ENCODE peak calls at places on chromosome 4, in seven cellular contexts. S, N, A, B, P, Y and R are unnamed samples.

GRCh38 chr4:145878501-145879435 is 59.9 kb downstream of the ZNF827 start:
- DNase-seq in S (no peak), N (no peak), A (no peak), B (no peak), P (no peak), Y (no peak), R (no peak)

GRCh38 chr4:169013396-169013795 is 3.3 kb upstream of the CBR4 start:
- DNase-seq in S (no peak), N (no peak), A (no peak), B (no peak), P (no peak), Y (no peak), R (no peak)

GRCh38 chr4:56374956-56375355 is 12.3 kb downstream of the AASDH start:
- DNase-seq in S (no peak), N (no peak), A (no peak), B (no peak), P (no peak), Y (no peak), R (no peak)

GRCh38 chr4:726235-726787 is 20.7 kb downstream of the PCGF3 start:
- DNase-seq in S (peak; percentile 44), N (no peak), A (no peak), B (no peak), P (no peak), Y (no peak), R (no peak)

GRCh38 chr4:16894406-16894805 is 4.0 kb downstream of the LDB2 start:
- DNase-seq in S (no peak), N (no peak), A (no peak), B (no peak), P (no peak), Y (no peak), R (no peak)

GRCh38 chr4:92433272-92433758 is 129.5 kb downstream of the GRID2 start:
- DNase-seq in S (no peak), N (no peak), A (no peak), B (no peak), P (no peak), Y (no peak), R (no peak)

GRCh38 chr4:103994059-103994458 is 274.3 kb upstream of the TACR3 start:
- DNase-seq in S (no peak), N (no peak), A (peak; percentile 22), B (no peak), P (no peak), Y (no peak), R (no peak)

GRCh38 chr4:84606645-84607044 is 23.7 kb downstream of the CDS1 start:
- DNase-seq in S (no peak), N (no peak), A (no peak), B (no peak), P (no peak), Y (no peak), R (no peak)

GRCh38 chr4:149999485-150000074 is 78.7 kb upstream of the DCLK2 start:
- DNase-seq in S (no peak), N (no peak), A (peak; percentile 64), B (no peak), P (no peak), Y (no peak), R (no peak)

GRCh38 chr4:125940426-125940825 is 625.7 kb downstream of the FAT4 start:
- DNase-seq in S (no peak), N (no peak), A (no peak), B (no peak), P (no peak), Y (no peak), R (no peak)

GRCh38 chr4:136320471-136320813 is 1211.9 kb downstream of the PCDH18 start:
- DNase-seq in S (no peak), N (no peak), A (no peak), B (no peak), P (no peak), Y (no peak), R (no peak)

GRCh38 chr4:165325732-165326512 is 1.5 kb upstream of the MSMO1 start:
- DNase-seq in S (no peak), N (no peak), A (no peak), B (no peak), P (no peak), Y (no peak), R (no peak)

GRCh38 chr4:168920438-168921081 is 89.5 kb downstream of the CBR4 start:
- DNase-seq in S (no peak), N (no peak), A (no peak), B (no peak), P (no peak), Y (no peak), R (no peak)

GRCh38 chr4:53121304-53121865 is 244.5 kb downstream of the SCFD2 start:
- DNase-seq in S (no peak), N (no peak), A (no peak), B (no peak), P (no peak), Y (no peak), R (no peak)

GRCh38 chr4:62023633-62024032 is 823.5 kb downstream of the ADGRL3 start:
- DNase-seq in S (no peak), N (no peak), A (no peak), B (no peak), P (no peak), Y (no peak), R (no peak)

GRCh38 chr4:112650332-112650731 is 13.4 kb downstream of the LARP7 start:
- DNase-seq in S (no peak), N (no peak), A (no peak), B (no peak), P (no peak), Y (no peak), R (no peak)

GRCh38 chr4:42641696-42642095 is 15.2 kb downstream of the ATP8A1 start:
- DNase-seq in S (no peak), N (no peak), A (no peak), B (no peak), P (no peak), Y (no peak), R (no peak)

GRCh38 chr4:176839656-176840055 is 46.9 kb upstream of the VEGFC start:
- DNase-seq in S (no peak), N (no peak), A (no peak), B (no peak), P (no peak), Y (no peak), R (no peak)

GRCh38 chr4:139015948-139016451 is 419 bp downstream of the NOCT start:
- DNase-seq in S (no peak), N (peak; percentile 34), A (no peak), B (no peak), P (peak; percentile 52), Y (no peak), R (no peak)

GRCh38 chr4:181264908-181265307 is 978.3 kb upstream of the TENM3 start:
- DNase-seq in S (no peak), N (no peak), A (peak; percentile 55), B (no peak), P (no peak), Y (no peak), R (no peak)

GRCh38 chr4:1872918-1873269 is 1.7 kb downstream of the NSD2 start:
- DNase-seq in S (no peak), N (no peak), A (no peak), B (no peak), P (no peak), Y (no peak), R (no peak)

GRCh38 chr4:147723316-147723715 is 8.6 kb upstream of the ARHGAP10 start:
- DNase-seq in S (no peak), N (no peak), A (no peak), B (no peak), P (no peak), Y (no peak), R (no peak)

GRCh38 chr4:41538017-41538733 is at the start of gene LIMCH1:
- DNase-seq in S (no peak), N (no peak), A (peak; percentile 46), B (peak; percentile 88), P (peak; percentile 11), Y (no peak), R (no peak)
- TF ChIP-seq CTCF in S (no peak), N (no peak), A (no peak), B (no peak), P (no peak), Y (no peak), R (no peak)

GRCh38 chr4:3130826-3131225 is 56.3 kb downstream of the HTT start:
- DNase-seq in S (no peak), N (no peak), A (no peak), B (no peak), P (no peak), Y (no peak), R (no peak)

GRCh38 chr4:3137908-3138307 is 63.4 kb downstream of the HTT start:
- DNase-seq in S (no peak), N (no peak), A (no peak), B (no peak), P (no peak), Y (no peak), R (no peak)

GRCh38 chr4:3134201-3134600 is 59.7 kb downstream of the HTT start:
- DNase-seq in S (no peak), N (no peak), A (no peak), B (no peak), P (no peak), Y (no peak), R (no peak)

GRCh38 chr4:3135155-3136011 is 60.9 kb downstream of the HTT start:
- DNase-seq in S (no peak), N (no peak), A (no peak), B (no peak), P (no peak), Y (no peak), R (no peak)

GRCh38 chr4:3136454-3136853 is 62.0 kb downstream of the HTT start:
- DNase-seq in S (no peak), N (no peak), A (no peak), B (no peak), P (no peak), Y (no peak), R (no peak)
- TF ChIP-seq CTCF in S (no peak), N (peak; percentile 38), A (peak; percentile 22), B (peak; percentile 57), P (peak; percentile 29), Y (no peak), R (no peak)

DNA sequence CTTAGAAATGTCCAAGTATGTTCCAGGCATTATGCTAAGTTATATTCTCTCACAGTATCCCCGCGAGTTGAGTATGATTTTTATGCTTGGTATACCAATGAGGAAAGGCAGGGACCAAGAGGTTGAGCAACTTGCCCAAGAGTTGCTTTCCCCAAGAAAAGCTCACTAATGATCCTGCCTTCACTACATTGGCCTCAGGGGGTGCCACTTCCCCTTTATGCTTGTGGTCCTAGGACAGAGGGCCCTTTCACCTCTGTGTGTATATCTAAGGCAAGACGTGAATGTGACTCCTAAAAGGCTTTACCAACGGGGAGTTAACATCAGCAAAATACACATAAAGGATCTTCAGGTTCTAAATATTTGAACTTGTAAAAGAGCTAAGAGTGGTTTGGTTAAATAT is 164.4 kb upstream of the CPEB2 start:
- DNase-seq in S (no peak), N (no peak), A (peak; percentile 16), B (no peak), P (no peak), Y (no peak), R (no peak)
- TF ChIP-seq CTCF in S (peak; percentile 2), N (no peak), A (no peak), B (no peak), P (no peak), Y (no peak), R (no peak)

GRCh38 chr4:140149851-140150635 is 3.9 kb downstream of the MAML3 start:
- DNase-seq in S (no peak), N (peak; percentile 73), A (peak; percentile 80), B (peak; percentile 84), P (peak; percentile 85), Y (peak; percentile 30), R (peak; percentile 48)
- TF ChIP-seq CTCF in S (peak; percentile 18), N (no peak), A (no peak), B (no peak), P (no peak), Y (no peak), R (no peak)

GRCh38 chr4:70839537-70840093 is at the start of gene GRSF1:
- DNase-seq in S (peak; percentile 44), N (peak; percentile 92), A (peak; percentile 95), B (peak; percentile 92), P (peak; percentile 96), Y (peak; percentile 88), R (peak; percentile 74)
- TF ChIP-seq CTCF in S (no peak), N (no peak), A (peak; percentile 22), B (peak; percentile 40), P (no peak), Y (no peak), R (no peak)